ENCODE peak calls at places on chromosome 18, in six cellular contexts. T, X, W, S, Z and N are unnamed samples.

GRCh38 chr18:62606106-62606505 is 83.3 kb downstream of the ZCCHC2 start:
- DNase-seq in T (no peak), X (no peak), W (no peak), S (no peak), Z (no peak), N (no peak)

GRCh38 chr18:69558088-69558487 is 157.4 kb downstream of the DOK6 start:
- DNase-seq in T (no peak), X (no peak), W (no peak), S (no peak), Z (no peak), N (no peak)

GRCh38 chr18:79397288-79397829 is 1.6 kb downstream of the NFATC1 start:
- DNase-seq in T (no peak), X (no peak), W (no peak), S (no peak), Z (no peak), N (no peak)

GRCh38 chr18:80246656-80247402 is 485 bp downstream of the PARD6G start:
- DNase-seq in T (no peak), X (no peak), W (no peak), S (peak), Z (no peak), N (no peak)

GRCh38 chr18:58501497-58501896 is 127.4 kb downstream of the ALPK2 start:
- DNase-seq in T (no peak), X (no peak), W (no peak), S (no peak), Z (no peak), N (no peak)

GRCh38 chr18:68623342-68623741 is 91.6 kb downstream of the TMX3 start:
- DNase-seq in T (no peak), X (no peak), W (peak), S (peak), Z (no peak), N (no peak)

GRCh38 chr18:38481576-38481975 is 916.0 kb upstream of the CELF4 start:
- DNase-seq in T (no peak), X (no peak), W (no peak), S (no peak), Z (no peak), N (no peak)

GRCh38 chr18:24138884-24139616 is at the start of gene CABYR:
- DNase-seq in T (peak), X (peak), W (peak), S (peak), Z (peak), N (peak)

DNA sequence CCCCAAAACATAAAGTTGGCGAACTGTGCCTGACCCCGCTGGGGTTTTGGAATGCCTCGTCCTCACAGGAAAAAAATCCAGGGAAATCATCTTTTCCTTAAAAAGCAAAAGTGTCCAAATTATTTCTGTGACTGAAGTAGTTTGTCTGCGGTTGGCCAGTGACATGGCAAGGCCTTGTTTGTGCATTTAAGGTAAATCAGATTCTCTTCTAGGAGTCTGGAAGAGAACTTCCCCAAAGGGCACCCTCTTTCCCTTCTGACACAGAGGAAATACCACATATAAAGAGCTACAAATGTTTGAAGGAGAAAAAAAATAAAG is 737 bp upstream of the CYB5A start:
- DNase-seq in T (no peak), X (no peak), W (no peak), S (no peak), Z (no peak), N (no peak)
- H3K27ac ChIP-seq in T (peak), X (peak), W (no peak), S (no peak), Z (peak), N (peak)

DNA sequence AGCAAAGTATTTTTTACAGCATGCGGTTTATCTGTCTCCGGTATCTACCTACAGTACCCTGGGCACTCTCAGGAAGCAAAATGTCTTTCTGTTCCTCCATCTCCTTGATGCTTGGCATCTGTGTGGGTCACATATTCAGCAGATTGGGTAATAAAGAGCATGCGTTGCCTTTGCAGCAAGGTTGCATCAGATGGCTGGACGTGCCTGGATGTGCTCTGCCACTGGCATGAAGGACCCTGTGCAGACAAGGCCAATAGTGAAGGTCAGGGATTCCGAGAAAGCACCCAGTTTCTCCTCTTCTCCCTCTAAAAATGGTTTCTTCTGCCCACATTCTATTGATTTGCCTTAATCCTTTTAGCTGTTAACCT is 9.6 kb downstream of the CTIF start:
- DNase-seq in T (no peak), X (no peak), W (no peak), S (peak), Z (no peak), N (no peak)
- H3K27ac ChIP-seq in T (no peak), X (peak), W (peak), S (no peak), Z (no peak), N (no peak)

DNA sequence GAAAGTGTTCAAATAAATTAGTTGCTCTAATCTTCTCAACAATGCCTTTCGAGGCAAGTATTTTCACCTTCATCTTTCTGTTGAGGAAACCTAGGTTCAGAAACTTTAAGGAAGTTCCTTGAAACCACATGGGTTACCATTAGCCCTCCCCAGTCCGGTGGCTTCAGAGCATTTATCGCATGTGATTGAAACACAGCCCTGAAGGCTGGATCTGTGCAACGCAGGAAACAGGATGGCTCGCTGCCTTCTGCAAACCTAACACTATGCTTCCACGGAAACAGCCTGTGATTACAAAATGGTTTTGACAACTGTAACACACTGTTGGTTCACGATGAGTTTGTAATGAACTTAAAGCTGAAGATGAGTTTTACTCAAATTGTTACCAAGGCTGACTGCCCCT is 68.5 kb downstream of the EPB41L3 start:
- DNase-seq in T (no peak), X (peak), W (no peak), S (peak), Z (no peak), N (no peak)
- H3K27ac ChIP-seq in T (no peak), X (peak), W (no peak), S (no peak), Z (no peak), N (no peak)

DNA sequence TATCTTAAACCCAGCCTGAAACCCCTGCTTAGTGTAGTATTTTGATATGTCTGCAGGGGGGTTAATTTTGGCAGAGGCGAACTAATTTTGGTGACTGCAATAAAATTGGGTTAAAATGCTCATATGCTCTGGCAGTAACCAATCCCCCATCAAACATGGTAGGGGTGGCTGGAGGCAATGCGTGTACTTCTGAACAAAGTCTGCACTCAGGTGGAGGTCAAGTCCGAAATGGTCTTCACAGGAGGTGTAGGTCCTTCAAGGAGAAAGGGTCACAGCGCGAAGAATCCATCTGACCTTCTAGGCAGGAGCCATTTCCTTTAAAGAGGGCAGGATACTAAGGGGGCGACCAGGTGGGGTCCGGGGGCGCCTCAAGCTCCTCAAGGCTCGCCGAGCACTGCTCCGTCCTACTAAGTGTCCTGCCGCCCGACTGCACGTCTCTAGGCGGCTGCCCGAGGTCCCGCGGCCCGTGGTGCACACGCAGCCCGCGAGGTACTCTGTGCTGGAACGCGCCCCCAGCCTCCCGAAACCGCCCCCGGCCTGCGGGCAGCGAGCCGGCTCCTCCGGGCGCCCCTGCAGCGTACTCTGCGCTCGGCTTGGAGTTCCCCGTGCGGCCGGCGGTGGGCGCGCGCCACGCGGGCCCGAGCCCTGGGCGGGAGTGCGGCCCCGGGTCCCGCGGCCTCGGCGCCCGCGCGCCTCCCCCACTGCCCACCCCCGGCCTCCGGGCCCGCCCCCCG is 1.7 kb upstream of the LDLRAD4 start:
- DNase-seq in T (peak), X (peak), W (no peak), S (no peak), Z (peak), N (no peak)
- H3K27ac ChIP-seq in T (peak), X (peak), W (no peak), S (no peak), Z (peak), N (no peak)

GRCh38 chr18:48833701-48834394 is 116.9 kb downstream of the SMAD7 start:
- DNase-seq in T (peak), X (peak), W (no peak), S (no peak), Z (no peak), N (no peak)
- H3K27ac ChIP-seq in T (peak), X (peak), W (no peak), S (peak), Z (no peak), N (no peak)

GRCh38 chr18:29164993-29165599 is 988.2 kb upstream of the CDH2 start:
- DNase-seq in T (no peak), X (no peak), W (peak), S (peak), Z (no peak), N (no peak)
- H3K27ac ChIP-seq in T (no peak), X (peak), W (no peak), S (peak), Z (no peak), N (no peak)

GRCh38 chr18:48182779-48183178 is 226.4 kb downstream of the ZBTB7C start:
- DNase-seq in T (no peak), X (no peak), W (no peak), S (no peak), Z (no peak), N (no peak)
- H3K27ac ChIP-seq in T (no peak), X (no peak), W (no peak), S (no peak), Z (no peak), N (no peak)

GRCh38 chr18:77134611-77135010 is 2.0 kb upstream of the MBP start:
- DNase-seq in T (no peak), X (no peak), W (no peak), S (no peak), Z (no peak), N (no peak)
- H3K27ac ChIP-seq in T (no peak), X (peak), W (no peak), S (no peak), Z (no peak), N (no peak)